ENCODE peak calls at places on chromosomes 5 and 9, in five cellular contexts. W, J, V, S and T are unnamed samples.

GRCh38 chr5:167639213-167639612 is 652.2 kb upstream of the WWC1 start:
- DNase-seq in S (peak), W (peak), V (peak), J (no peak), T (no peak)

GRCh38 chr5:37212096-37212495 is 37.1 kb downstream of the CPLANE1 start:
- DNase-seq in W (no peak), J (no peak), V (no peak), S (peak), T (no peak)

GRCh38 chr5:101047181-101047580 is 144.1 kb upstream of the ST8SIA4 start:
- DNase-seq in S (no peak), J (no peak), V (no peak), W (no peak), T (no peak)

GRCh38 chr9:120386390-120387131 is 193.4 kb downstream of the CDK5RAP2 start:
- DNase-seq in V (no peak), J (no peak), W (no peak), S (no peak), T (no peak)

GRCh38 chr9:135536166-135536565 is 9.8 kb upstream of the OBP2A start:
- DNase-seq in V (peak), W (peak), S (no peak), J (no peak), T (no peak)

GRCh38 chr9:61668846-61669245 is 479.0 kb downstream of the SPATA31A7 start:
- DNase-seq in W (no peak), S (no peak), V (no peak), J (no peak), T (peak)

GRCh38 chr5:68007446-68007845 is 208.1 kb upstream of the PIK3R1 start:
- DNase-seq in V (peak), S (peak), J (no peak), W (peak), T (no peak)

GRCh38 chr9:93126825-93127368 is 7.2 kb downstream of the NINJ1 start:
- DNase-seq in S (no peak), W (peak), V (no peak), J (no peak), T (peak)

GRCh38 chr5:74490814-74491213 is 149.7 kb downstream of the ENC1 start:
- DNase-seq in S (no peak), J (no peak), V (no peak), W (no peak), T (no peak)

GRCh38 chr5:69024241-69024651 is 69.6 kb upstream of the SLC30A5 start:
- DNase-seq in J (peak), W (peak), S (peak), V (peak), T (peak)

GRCh38 chr5:97224112-97224750 is 41.2 kb upstream of the RIOK2 start:
- DNase-seq in W (no peak), V (peak), S (no peak), J (no peak), T (no peak)

GRCh38 chr9:127977877-127978647 is 2.7 kb downstream of the EEIG1 start:
- DNase-seq in S (peak), J (no peak), W (peak), V (peak), T (no peak)

GRCh38 chr5:139982157-139982974 is 60.7 kb downstream of the NRG2 start:
- DNase-seq in W (peak), V (peak), J (peak), S (peak), T (no peak)

GRCh38 chr9:96553070-96553469 is 66.6 kb downstream of the CDC14B start:
- DNase-seq in W (peak), V (peak), J (no peak), S (peak), T (no peak)

GRCh38 chr5:159412284-159413046 is 82.2 kb upstream of the IL12B start:
- DNase-seq in S (no peak), W (peak), J (no peak), V (no peak), T (no peak)

GRCh38 chr9:134492281-134492691 is 149.3 kb upstream of the COL5A1 start:
- DNase-seq in V (peak), S (peak), J (no peak), W (peak), T (no peak)

GRCh38 chr5:43731573-43731972 is 128.6 kb downstream of the NNT start:
- DNase-seq in V (no peak), J (no peak), S (no peak), W (no peak), T (no peak)

GRCh38 chr9:108761530-108762347 is 94.0 kb downstream of the ACTL7B start:
- DNase-seq in S (peak), V (peak), J (peak), W (peak), T (peak)

GRCh38 chr9:28668158-28668557 is 1094.9 kb upstream of the C9orf72 start:
- DNase-seq in J (no peak), W (no peak), V (no peak), S (no peak), T (no peak)

GRCh38 chr9:17081351-17081750 is 53.5 kb upstream of the CNTLN start:
- DNase-seq in J (no peak), V (no peak), S (no peak), W (no peak), T (no peak)

GRCh38 chr9:2755285-2755684 is 38.0 kb downstream of the KCNV2 start:
- DNase-seq in V (no peak), S (no peak), W (no peak), J (no peak), T (no peak)

GRCh38 chr5:72847439-72847838 is 31.0 kb downstream of the TNPO1 start:
- DNase-seq in S (no peak), J (no peak), V (no peak), W (no peak), T (no peak)

GRCh38 chr9:137075275-137075775 is 2.0 kb upstream of the UAP1L1 start:
- DNase-seq in W (no peak), J (no peak), V (no peak), S (no peak), T (peak)
- H2BK5ac ChIP-seq in W (no peak), J (no peak), V (no peak), S (no peak), T (no peak)

DNA sequence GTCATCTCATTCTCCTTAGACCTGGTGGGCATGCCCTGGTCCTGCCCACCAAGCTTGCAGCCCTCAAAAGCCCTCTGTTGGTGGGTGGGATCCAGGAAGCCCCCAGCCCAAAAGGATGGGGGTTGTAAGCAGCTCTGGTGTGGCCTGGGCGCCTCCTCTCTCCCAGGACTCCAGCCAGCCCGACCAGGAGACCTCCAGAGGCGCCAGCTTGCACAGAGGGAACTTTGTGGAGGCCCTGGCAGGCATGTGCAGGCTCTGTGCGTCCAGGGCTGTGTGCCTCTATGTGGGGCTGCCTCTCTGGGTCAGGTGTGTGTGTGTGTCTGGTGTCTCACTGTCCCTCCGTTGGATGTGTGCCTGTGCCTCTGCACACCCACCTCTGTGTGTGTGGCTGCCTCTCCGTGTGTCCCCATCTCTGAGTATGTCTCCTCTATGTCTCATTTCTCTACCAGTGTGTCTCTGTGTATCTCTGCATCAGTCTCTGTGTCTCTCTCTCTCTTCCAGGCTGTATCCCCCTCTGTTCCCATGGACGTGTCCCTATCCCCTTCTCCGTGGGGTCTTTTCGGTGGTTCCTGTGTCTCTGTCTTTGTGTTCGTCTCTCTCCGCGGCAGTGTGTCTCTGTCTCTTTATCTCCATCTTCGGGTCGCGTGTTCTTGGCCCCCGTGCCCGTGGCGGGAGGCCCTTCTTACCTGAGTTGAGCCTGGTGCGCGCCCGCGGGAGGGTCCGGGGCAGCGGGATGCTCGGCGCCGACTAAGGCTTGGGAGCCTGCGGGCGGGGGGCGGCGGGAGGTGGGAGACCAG is 501 bp downstream of the ENHO start:
- DNase-seq in W (no peak), V (no peak), J (no peak), S (no peak), T (no peak)
- H3K23ac ChIP-seq in W (no peak), V (peak), J (peak), S (no peak), T (no peak)

DNA sequence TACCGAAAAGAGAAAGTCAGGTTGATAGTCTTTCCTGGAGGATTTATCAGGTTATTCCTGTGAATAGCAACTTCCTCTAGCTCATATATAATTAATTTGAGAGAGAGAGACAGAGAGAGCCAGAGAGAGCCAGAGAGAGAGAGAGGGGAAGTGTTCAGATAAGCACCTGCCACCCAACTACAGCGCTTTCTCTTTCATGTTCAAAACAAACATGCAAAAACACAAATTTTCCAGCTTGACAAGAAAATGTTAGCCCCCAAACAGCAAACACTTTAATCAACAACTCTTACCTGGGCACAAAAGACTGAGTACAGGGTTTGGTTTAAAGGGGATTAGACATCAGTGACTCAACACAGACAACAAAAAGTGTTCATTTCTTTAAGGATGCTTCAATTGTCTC is 61.7 kb upstream of the PLPP6 start:
- DNase-seq in W (no peak), J (no peak), S (no peak), V (no peak), T (no peak)
- H2AFZ ChIP-seq in W (no peak), J (no peak), S (no peak), V (no peak), T (no peak)

GRCh38 chr5:154287136-154287535 is 96.6 kb downstream of the GALNT10 start:
- DNase-seq in V (peak), S (no peak), W (peak), J (no peak), T (peak)
- H2BK5ac ChIP-seq in V (peak), S (no peak), W (peak), J (no peak), T (no peak)

GRCh38 chr5:88248743-88249540 is 19.7 kb downstream of the TMEM161B start:
- DNase-seq in V (no peak), S (no peak), W (no peak), J (no peak), T (no peak)
- H3K23ac ChIP-seq in V (no peak), S (no peak), W (no peak), J (no peak), T (no peak)